ENCODE peak calls at places on chromosomes 6 and 20, in six cellular contexts. One of them, this sample, is unnamed.

GRCh38 chr6:1378224-1379025 is 11.0 kb upstream of the FOXF2 start:
- DNase-seq in coronary artery: peak
- DNase-seq in choroid plexus epithelial cell: no peak
- DNase-seq in left lung: no peak
- DNase-seq in neural progenitor cell: peak
- DNase-seq in endothelial cell: peak
- DNase-seq in this sample: no peak

GRCh38 chr6:140850438-140850837 is 1282.3 kb upstream of the GJE1 start:
- DNase-seq in left lung: no peak
- DNase-seq in coronary artery: no peak
- DNase-seq in choroid plexus epithelial cell: peak
- DNase-seq in endothelial cell: no peak
- DNase-seq in neural progenitor cell: no peak
- DNase-seq in this sample: no peak

GRCh38 chr6:44245391-44245911 is 1.4 kb upstream of the HSP90AB1 start:
- DNase-seq in choroid plexus epithelial cell: no peak
- DNase-seq in coronary artery: no peak
- DNase-seq in left lung: no peak
- DNase-seq in endothelial cell: no peak
- DNase-seq in neural progenitor cell: peak
- DNase-seq in this sample: no peak

GRCh38 chr20:53829086-53829703 is 235.6 kb upstream of the ZNF217 start:
- DNase-seq in choroid plexus epithelial cell: peak
- DNase-seq in coronary artery: no peak
- DNase-seq in left lung: no peak
- DNase-seq in neural progenitor cell: no peak
- DNase-seq in endothelial cell: no peak
- DNase-seq in this sample: no peak

GRCh38 chr6:35736293-35736894 is 438 bp upstream of the ARMC12 start:
- DNase-seq in left lung: peak
- DNase-seq in neural progenitor cell: peak
- DNase-seq in endothelial cell: peak
- DNase-seq in coronary artery: peak
- DNase-seq in choroid plexus epithelial cell: peak
- DNase-seq in this sample: peak

GRCh38 chr6:111427341-111428116 is 55.5 kb downstream of the REV3L start:
- DNase-seq in neural progenitor cell: no peak
- DNase-seq in choroid plexus epithelial cell: peak
- DNase-seq in coronary artery: no peak
- DNase-seq in endothelial cell: no peak
- DNase-seq in left lung: no peak
- DNase-seq in this sample: no peak

GRCh38 chr20:991850-992249 is 10.3 kb downstream of the RSPO4 start:
- DNase-seq in coronary artery: no peak
- DNase-seq in left lung: no peak
- DNase-seq in neural progenitor cell: no peak
- DNase-seq in choroid plexus epithelial cell: no peak
- DNase-seq in endothelial cell: no peak
- DNase-seq in this sample: no peak

GRCh38 chr6:27667016-27667415 is 194.1 kb upstream of the ZNF184 start:
- DNase-seq in left lung: no peak
- DNase-seq in choroid plexus epithelial cell: no peak
- DNase-seq in coronary artery: no peak
- DNase-seq in neural progenitor cell: no peak
- DNase-seq in endothelial cell: no peak
- DNase-seq in this sample: no peak

GRCh38 chr6:156379392-156379910 is 397.7 kb upstream of the ARID1B start:
- DNase-seq in left lung: no peak
- DNase-seq in endothelial cell: no peak
- DNase-seq in choroid plexus epithelial cell: peak
- DNase-seq in neural progenitor cell: no peak
- DNase-seq in coronary artery: no peak
- DNase-seq in this sample: no peak

GRCh38 chr6:17001188-17001587 is 100.7 kb upstream of the STMND1 start:
- DNase-seq in left lung: no peak
- DNase-seq in coronary artery: no peak
- DNase-seq in choroid plexus epithelial cell: no peak
- DNase-seq in endothelial cell: no peak
- DNase-seq in neural progenitor cell: no peak
- DNase-seq in this sample: no peak

GRCh38 chr6:35719830-35720733 is 16.8 kb upstream of the ARMC12 start:
- DNase-seq in neural progenitor cell: peak
- DNase-seq in left lung: peak
- DNase-seq in endothelial cell: peak
- DNase-seq in choroid plexus epithelial cell: peak
- DNase-seq in coronary artery: peak
- DNase-seq in this sample: no peak

DNA sequence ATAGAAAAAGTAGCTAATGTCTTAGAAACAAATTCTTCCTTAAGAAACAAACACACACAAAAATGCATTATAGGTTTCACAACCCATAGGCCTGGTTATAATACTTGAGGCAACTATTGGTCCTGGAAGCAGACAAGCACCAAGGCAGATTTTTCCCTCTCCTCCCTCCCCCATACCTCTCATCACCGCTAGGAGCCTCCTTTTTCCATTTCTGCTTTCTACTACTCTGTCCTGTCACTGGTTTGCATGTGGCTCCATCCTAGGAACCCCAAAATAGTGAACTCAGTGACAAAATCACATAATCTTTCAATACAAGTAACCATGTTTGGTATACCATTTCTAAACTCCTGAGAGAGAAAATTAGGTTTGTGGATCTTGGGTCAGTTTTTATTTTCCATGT is 66.1 kb downstream of the HMGCLL1 start:
- DNase-seq in coronary artery: no peak
- DNase-seq in choroid plexus epithelial cell: no peak
- DNase-seq in endothelial cell: no peak
- DNase-seq in neural progenitor cell: no peak
- DNase-seq in left lung: no peak
- DNase-seq in this sample: no peak
- TF ChIP-seq CTCF in coronary artery: no peak
- TF ChIP-seq CTCF in choroid plexus epithelial cell: no peak
- TF ChIP-seq CTCF in endothelial cell: no peak
- TF ChIP-seq CTCF in neural progenitor cell: peak
- TF ChIP-seq CTCF in left lung: no peak
- TF ChIP-seq CTCF in this sample: no peak

GRCh38 chr20:50285376-50286173 is 94.9 kb downstream of the CEBPB start:
- DNase-seq in left lung: peak
- DNase-seq in coronary artery: no peak
- DNase-seq in choroid plexus epithelial cell: peak
- DNase-seq in endothelial cell: no peak
- DNase-seq in neural progenitor cell: no peak
- DNase-seq in this sample: no peak
- TF ChIP-seq CTCF in left lung: no peak
- TF ChIP-seq CTCF in coronary artery: no peak
- TF ChIP-seq CTCF in choroid plexus epithelial cell: peak
- TF ChIP-seq CTCF in endothelial cell: no peak
- TF ChIP-seq CTCF in neural progenitor cell: no peak
- TF ChIP-seq CTCF in this sample: no peak

GRCh38 chr20:38937000-38937399 is 10.8 kb downstream of the FAM83D start:
- DNase-seq in choroid plexus epithelial cell: no peak
- DNase-seq in left lung: no peak
- DNase-seq in endothelial cell: no peak
- DNase-seq in neural progenitor cell: no peak
- DNase-seq in coronary artery: peak
- DNase-seq in this sample: no peak

GRCh38 chr20:38937978-38938473 is 11.8 kb downstream of the FAM83D start:
- DNase-seq in endothelial cell: no peak
- DNase-seq in neural progenitor cell: no peak
- DNase-seq in choroid plexus epithelial cell: no peak
- DNase-seq in left lung: no peak
- DNase-seq in coronary artery: peak
- DNase-seq in this sample: no peak

GRCh38 chr20:38941726-38942389 is 15.6 kb downstream of the FAM83D start:
- DNase-seq in neural progenitor cell: no peak
- DNase-seq in endothelial cell: no peak
- DNase-seq in choroid plexus epithelial cell: no peak
- DNase-seq in left lung: no peak
- DNase-seq in coronary artery: no peak
- DNase-seq in this sample: no peak

GRCh38 chr20:38940644-38941043 is 14.4 kb downstream of the FAM83D start:
- DNase-seq in choroid plexus epithelial cell: no peak
- DNase-seq in endothelial cell: no peak
- DNase-seq in neural progenitor cell: no peak
- DNase-seq in left lung: no peak
- DNase-seq in coronary artery: no peak
- DNase-seq in this sample: no peak

DNA sequence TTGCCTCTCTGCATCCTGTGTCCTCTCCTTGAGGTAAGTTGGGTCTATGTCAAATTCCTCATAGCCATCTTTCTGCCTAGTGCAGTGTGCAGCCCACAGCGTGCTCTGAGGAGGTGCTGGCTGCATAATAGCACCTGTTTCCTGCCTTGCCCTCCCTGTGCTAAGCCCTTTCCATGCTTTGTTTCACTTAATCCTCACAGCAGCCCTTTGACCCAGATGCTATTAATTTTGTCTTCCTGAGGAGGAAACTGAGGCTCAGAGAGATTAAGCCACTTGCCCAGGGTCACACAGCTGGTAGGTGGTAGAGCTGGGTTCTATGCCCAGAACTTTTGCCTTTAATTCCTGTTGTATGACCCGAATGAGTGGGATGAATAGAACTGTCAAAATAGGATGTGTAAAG is 13.5 kb downstream of the FAM83D start:
- DNase-seq in neural progenitor cell: no peak
- DNase-seq in left lung: no peak
- DNase-seq in choroid plexus epithelial cell: no peak
- DNase-seq in coronary artery: no peak
- DNase-seq in endothelial cell: no peak
- DNase-seq in this sample: no peak
- TF ChIP-seq CTCF in neural progenitor cell: no peak
- TF ChIP-seq CTCF in left lung: no peak
- TF ChIP-seq CTCF in choroid plexus epithelial cell: no peak
- TF ChIP-seq CTCF in coronary artery: no peak
- TF ChIP-seq CTCF in endothelial cell: no peak
- TF ChIP-seq CTCF in this sample: no peak

DNA sequence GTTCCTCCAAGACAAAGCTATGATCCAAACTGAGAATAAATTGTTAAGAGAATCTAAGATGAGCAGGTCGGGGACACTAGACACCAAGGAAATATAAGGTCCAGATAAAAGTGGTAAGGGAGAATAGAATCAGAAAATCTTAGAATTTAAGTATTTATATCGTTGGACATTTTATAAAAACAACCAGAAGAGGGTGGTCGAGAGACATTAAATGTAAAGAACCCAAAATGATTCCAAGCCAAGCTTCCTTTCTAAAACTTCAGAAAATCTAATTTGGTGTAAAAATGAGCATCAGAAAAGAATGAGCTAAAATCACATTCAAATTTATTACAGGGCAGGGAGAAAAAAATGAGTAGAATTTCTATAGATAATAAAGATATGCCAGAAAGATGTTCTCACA is 97.8 kb upstream of the OGFRL1 start:
- DNase-seq in neural progenitor cell: peak
- DNase-seq in choroid plexus epithelial cell: peak
- DNase-seq in endothelial cell: no peak
- DNase-seq in coronary artery: no peak
- DNase-seq in left lung: no peak
- DNase-seq in this sample: no peak
- TF ChIP-seq CTCF in neural progenitor cell: peak
- TF ChIP-seq CTCF in choroid plexus epithelial cell: peak
- TF ChIP-seq CTCF in endothelial cell: peak
- TF ChIP-seq CTCF in coronary artery: no peak
- TF ChIP-seq CTCF in left lung: no peak
- TF ChIP-seq CTCF in this sample: peak

GRCh38 chr6:136158398-136158797 is 91.7 kb downstream of the MTFR2 start:
- DNase-seq in left lung: no peak
- DNase-seq in choroid plexus epithelial cell: peak
- DNase-seq in endothelial cell: no peak
- DNase-seq in neural progenitor cell: no peak
- DNase-seq in coronary artery: no peak
- DNase-seq in this sample: no peak
- TF ChIP-seq CTCF in left lung: peak
- TF ChIP-seq CTCF in choroid plexus epithelial cell: no peak
- TF ChIP-seq CTCF in endothelial cell: no peak
- TF ChIP-seq CTCF in neural progenitor cell: no peak
- TF ChIP-seq CTCF in coronary artery: no peak
- TF ChIP-seq CTCF in this sample: no peak

DNA sequence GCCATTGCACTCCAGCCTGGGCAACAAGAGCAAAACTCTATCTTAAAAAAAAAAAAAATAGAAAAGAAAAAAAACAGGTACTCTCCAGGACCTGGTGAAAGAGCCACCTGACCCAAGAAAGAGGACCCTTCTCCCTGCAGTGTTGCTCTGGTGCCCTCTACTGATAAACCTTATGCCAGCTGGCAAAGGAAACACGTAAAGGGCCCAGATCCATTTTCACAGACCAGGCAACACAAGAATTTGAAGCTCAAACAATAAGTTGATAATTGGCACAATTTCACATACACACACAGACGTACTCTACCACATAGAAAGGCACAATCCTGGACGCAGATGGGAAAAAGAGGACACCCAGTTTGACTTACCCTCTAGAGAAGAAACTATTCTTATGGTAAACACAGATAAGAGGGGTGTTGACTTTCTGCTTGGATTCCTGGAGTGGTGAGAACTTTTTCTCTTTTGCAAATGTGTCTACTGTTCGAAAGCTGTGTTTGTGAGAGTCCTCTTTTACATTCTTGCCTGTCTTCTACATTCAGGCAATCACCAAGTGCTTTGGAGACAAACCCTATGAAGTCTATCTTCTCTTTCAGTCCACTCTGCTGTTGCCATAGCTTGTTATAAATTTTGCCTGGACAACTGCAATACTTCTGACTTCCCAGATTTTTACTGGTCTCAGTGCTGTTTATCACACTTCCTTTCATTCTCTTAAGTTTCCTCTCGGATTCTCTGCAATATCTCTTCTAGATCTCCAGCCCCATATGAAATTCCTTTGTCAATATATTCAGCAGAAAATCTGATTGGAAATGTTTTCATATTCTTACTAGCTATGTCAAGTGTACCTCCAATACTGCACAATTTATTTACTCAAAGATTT is 6.4 kb upstream of the SNRPB start:
- DNase-seq in choroid plexus epithelial cell: no peak
- DNase-seq in endothelial cell: no peak
- DNase-seq in coronary artery: no peak
- DNase-seq in left lung: no peak
- DNase-seq in neural progenitor cell: no peak
- DNase-seq in this sample: no peak
- TF ChIP-seq CTCF in choroid plexus epithelial cell: peak
- TF ChIP-seq CTCF in endothelial cell: no peak
- TF ChIP-seq CTCF in coronary artery: no peak
- TF ChIP-seq CTCF in left lung: no peak
- TF ChIP-seq CTCF in neural progenitor cell: peak
- TF ChIP-seq CTCF in this sample: no peak

This sample was measured in mesothelial cell of epicardium.